ENCODE peak calls at places on chromosome X, in six cellular contexts. Q, R, K, Z, O and N are unnamed samples.
A peak's percentile ranks its signal among the peaks of the same experiment; 100 is the strongest.

GRCh38 chrX:84144281-84144680 is 43.7 kb downstream of the RPS6KA6 start:
- DNase-seq in Z (no peak), R (no peak), O (no peak), Q (no peak), K (no peak), N (no peak)

GRCh38 chrX:22314211-22314610 is 41.5 kb downstream of the CBLL2 start:
- DNase-seq in Z (no peak), K (no peak), Q (no peak), O (no peak), R (no peak), N (no peak)

GRCh38 chrX:132520792-132521191 is 32.0 kb upstream of the MBNL3 start:
- DNase-seq in Q (no peak), K (no peak), R (no peak), O (no peak), Z (no peak), N (no peak)

GRCh38 chrX:96906741-96907140 is 23.0 kb downstream of the RPA4 start:
- DNase-seq in O (no peak), Z (no peak), Q (no peak), R (no peak), K (no peak), N (no peak)

GRCh38 chrX:139204903-139205667 is 325.5 kb upstream of the F9 start:
- DNase-seq in O (no peak), Q (peak; percentile 2), Z (peak; percentile 15), K (peak; percentile 46), R (peak; percentile 84), N (no peak)

GRCh38 chrX:109709129-109709631 is 23.9 kb downstream of the ACSL4 start:
- DNase-seq in K (no peak), Q (peak; percentile 20), O (no peak), R (no peak), Z (no peak), N (no peak)

GRCh38 chrX:64186974-64187761 is 18.3 kb downstream of the AMER1 start:
- DNase-seq in R (no peak), Q (no peak), O (no peak), Z (no peak), K (no peak), N (no peak)

GRCh38 chrX:7574325-7574724 is 268.6 kb upstream of the VCX start:
- DNase-seq in Q (no peak), K (no peak), Z (no peak), R (no peak), O (no peak), N (no peak)

GRCh38 chrX:41921492-41922124 is 1.7 kb downstream of the CASK start:
- DNase-seq in R (no peak), O (no peak), Q (no peak), Z (no peak), K (no peak), N (no peak)

GRCh38 chrX:15437724-15438123 is 53.5 kb upstream of the VEGFD start:
- DNase-seq in R (no peak), O (no peak), Q (peak; percentile 7), K (no peak), Z (no peak), N (no peak)

GRCh38 chrX:72201836-72202536 is 20.4 kb downstream of the PIN4 start:
- DNase-seq in Q (no peak), K (no peak), O (peak; percentile 12), Z (no peak), R (no peak), N (peak; percentile 48)

GRCh38 chrX:46433892-46434291 is 111.3 kb downstream of the ZNF674 start:
- DNase-seq in O (no peak), Z (no peak), Q (no peak), K (no peak), R (no peak), N (no peak)

GRCh38 chrX:101462892-101463291 is 22.4 kb upstream of the ARMCX4 start:
- DNase-seq in K (no peak), O (no peak), Q (peak; percentile 38), R (no peak), Z (peak; percentile 19), N (no peak)

GRCh38 chrX:41429592-41429991 is 17.6 kb upstream of the NYX start:
- DNase-seq in Q (no peak), O (no peak), K (no peak), R (no peak), Z (no peak), N (no peak)

GRCh38 chrX:69323786-69324720 is 158.8 kb upstream of the PJA1 start:
- DNase-seq in O (no peak), Q (no peak), Z (no peak), R (no peak), K (no peak), N (no peak)

GRCh38 chrX:55816023-55816422 is 98.5 kb downstream of the RRAGB start:
- DNase-seq in K (no peak), Q (no peak), O (no peak), R (no peak), Z (no peak), N (no peak)

GRCh38 chrX:40719218-40719617 is 16.1 kb downstream of the MED14 start:
- DNase-seq in Q (no peak), O (no peak), R (no peak), Z (no peak), K (no peak), N (peak; percentile 19)

GRCh38 chrX:33211356-33212254 is at the start of gene DMD:
- DNase-seq in K (peak; percentile 37), R (peak; percentile 68), Z (no peak), Q (peak; percentile 66), O (peak; percentile 21), N (no peak)

GRCh38 chrX:41148553-41148952 is 63.3 kb downstream of the USP9X start:
- DNase-seq in O (peak; percentile 3), R (no peak), K (no peak), Z (peak; percentile 24), Q (no peak), N (peak; percentile 5)

GRCh38 chrX:9320940-9321339 is 143.9 kb upstream of the TBL1X start:
- DNase-seq in Z (peak; percentile 30), K (no peak), Q (no peak), O (no peak), R (no peak), N (no peak)

GRCh38 chrX:155144926-155145325 is 71.3 kb upstream of the VBP1 start:
- DNase-seq in K (no peak), Z (no peak), R (no peak), Q (no peak), O (no peak), N (no peak)

GRCh38 chrX:22053486-22053885 is 21.4 kb downstream of the PHEX start:
- DNase-seq in R (no peak), Q (no peak), O (no peak), Z (no peak), K (no peak), N (no peak)

GRCh38 chrX:19709812-19710518 is 177.4 kb downstream of the SH3KBP1 start:
- DNase-seq in Z (peak; percentile 67), R (no peak), Q (peak; percentile 25), O (peak; percentile 67), K (no peak), N (peak; percentile 58)

GRCh38 chrX:75229774-75230173 is 44.1 kb upstream of the UPRT start:
- DNase-seq in R (no peak), K (no peak), Q (no peak), Z (no peak), O (no peak), N (no peak)

GRCh38 chrX:10230222-10230621 is 73.4 kb downstream of the CLCN4 start:
- DNase-seq in O (no peak), K (no peak), Q (peak; percentile 36), Z (no peak), R (no peak), N (no peak)

GRCh38 chrX:113400193-113400704 is 559.6 kb upstream of the AMOT start:
- DNase-seq in R (no peak), Z (no peak), Q (no peak), O (no peak), K (no peak), N (no peak)

GRCh38 chrX:148784859-148785655 is 284.6 kb downstream of the AFF2 start:
- DNase-seq in O (no peak), Q (no peak), K (no peak), R (no peak), Z (no peak), N (no peak)

GRCh38 chrX:18607966-18608365 is 63.9 kb downstream of the RS1 start:
- DNase-seq in O (no peak), Q (no peak), K (no peak), R (no peak), Z (no peak), N (no peak)

DNA sequence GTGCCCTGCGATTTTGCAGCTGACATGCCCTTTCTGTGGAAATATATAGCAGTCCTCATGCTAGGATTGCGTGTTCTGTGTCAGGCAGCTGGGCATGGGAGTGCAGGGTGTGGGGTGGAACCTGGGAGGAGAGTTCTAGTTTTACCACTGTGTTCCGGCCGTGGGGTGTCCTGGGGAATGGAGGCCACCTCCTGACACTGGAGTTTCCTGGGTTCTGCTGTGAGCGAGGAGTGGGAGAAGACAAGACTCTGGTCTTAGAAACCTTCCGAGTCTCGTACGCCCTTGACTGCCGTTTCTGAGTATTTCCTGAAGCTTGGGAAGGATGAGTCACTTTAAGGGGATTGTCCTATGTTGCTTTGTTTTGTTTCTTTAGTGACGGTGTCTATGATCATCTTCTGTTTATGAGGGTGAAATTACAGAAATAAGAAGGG is 19.0 kb downstream of the CD99 start:
- DNase-seq in K (no peak), R (no peak), Z (peak; percentile 52), O (peak; percentile 41), Q (peak; percentile 49), N (peak; percentile 81)
- H3K4me3 ChIP-seq in K (peak overlapping the region; percentile 27), R (peak overlapping the region; percentile 7), Z (peak overlapping the region; percentile 29), O (peak overlapping the region; percentile 42), Q (no peak overlapping the region), N (peak overlapping the region; percentile 33)

GRCh38 chrX:149825424-149825823 is 43.7 kb downstream of the MAGEA9 start:
- DNase-seq in Z (no peak), Q (peak; percentile 19), R (no peak), O (no peak), K (no peak), N (no peak)
- TF ChIP-seq CTCF in Z (peak; percentile 15), Q (no peak), R (no peak), O (peak; percentile 36), K (peak; percentile 24), N (peak; percentile 42)

DNA sequence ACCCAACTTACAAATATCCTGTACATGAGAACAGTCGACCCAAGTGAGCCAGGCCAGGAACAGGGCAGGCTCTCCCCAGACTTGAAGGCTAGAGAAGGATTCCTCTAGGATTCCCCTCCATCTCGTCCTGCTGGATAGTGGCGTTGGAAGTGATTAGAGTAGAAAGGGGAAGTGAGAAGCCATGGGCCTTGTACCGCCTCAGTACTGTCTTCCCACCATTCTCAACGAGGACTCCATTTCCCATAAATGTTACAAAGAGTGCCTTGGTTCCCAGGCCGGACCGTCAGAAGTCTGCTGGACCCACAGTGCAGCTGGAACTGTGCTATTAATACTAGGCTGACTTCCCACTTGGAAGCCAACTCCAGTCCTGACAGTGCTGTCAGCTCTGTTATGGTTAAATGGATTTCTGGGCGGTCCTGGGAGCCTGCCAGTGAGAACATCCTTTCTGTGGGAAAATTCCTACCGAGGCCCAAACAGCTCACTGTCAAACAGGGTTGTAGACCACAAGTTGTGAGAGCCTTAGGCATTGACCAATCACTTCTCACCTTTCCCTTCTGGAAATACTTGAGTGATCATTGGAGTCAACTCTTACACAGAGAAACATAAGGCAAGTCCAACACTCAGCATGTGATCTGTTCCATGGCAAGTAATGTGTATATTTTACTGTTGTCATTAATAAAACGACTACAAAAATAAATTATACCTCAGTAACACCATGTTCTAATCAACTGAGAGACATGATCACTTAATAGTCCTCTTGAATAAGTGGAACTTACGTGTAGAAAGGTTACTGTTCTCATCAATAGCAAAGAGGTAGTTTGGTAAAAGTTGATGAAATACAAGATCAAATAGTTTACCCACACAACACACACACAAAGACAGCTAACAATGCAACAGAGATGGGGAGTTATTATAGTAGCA is 58.4 kb downstream of the AMELX start:
- DNase-seq in R (peak; percentile 77), Z (no peak), Q (peak; percentile 16), K (peak; percentile 38), O (no peak), N (peak; percentile 25)
- H3K4me3 ChIP-seq in R (peak overlapping the region; percentile 38), Z (no peak overlapping the region), Q (no peak overlapping the region), K (peak overlapping the region; percentile 19), O (no peak overlapping the region), N (no peak overlapping the region)

GRCh38 chrX:102934624-102935023 is 2.4 kb upstream of the RAB40AL start:
- DNase-seq in K (no peak), Q (peak; percentile 27), Z (peak; percentile 3), O (no peak), R (no peak), N (no peak)
- TF ChIP-seq CTCF in K (peak; percentile 60), Q (peak; percentile 34), Z (peak; percentile 40), O (peak; percentile 37), R (peak; percentile 56), N (peak; percentile 63)